ENCODE peak calls at places on chromosome 20, in ten cellular contexts. Z, S, E, J, T, P, K, M, W and N are unnamed samples. For H3K9me2, the result is how much of the 10 kb centered on the place peaks cover.

GRCh38 chr20:35617397-35618031 is 1.9 kb downstream of the SPAG4 start:
- DNase-seq in Z (peak), S (no peak), E (peak), J (peak), T (peak), P (peak), K (peak), M (no peak), W (peak), N (peak)

GRCh38 chr20:20872420-20872819 is 160.0 kb upstream of the RALGAPA2 start:
- DNase-seq in Z (no peak), S (no peak), E (no peak), J (no peak), T (no peak), P (no peak), K (no peak), M (no peak), W (no peak), N (no peak)

GRCh38 chr20:40763646-40764295 is 74.7 kb upstream of the MAFB start:
- DNase-seq in Z (peak), S (no peak), E (no peak), J (no peak), T (no peak), P (no peak), K (peak), M (no peak), W (peak), N (no peak)

GRCh38 chr20:2690213-2690612 is 2.4 kb upstream of the EBF4 start:
- DNase-seq in Z (no peak), S (no peak), E (no peak), J (no peak), T (no peak), P (no peak), K (no peak), M (no peak), W (no peak), N (no peak)

GRCh38 chr20:48750376-48750775 is 77.4 kb downstream of the PREX1 start:
- DNase-seq in Z (no peak), S (no peak), E (no peak), J (no peak), T (no peak), P (no peak), K (no peak), M (no peak), W (no peak), N (no peak)

GRCh38 chr20:63265891-63266515 is 6.6 kb upstream of the ARFGAP1 start:
- DNase-seq in Z (peak), S (no peak), E (no peak), J (no peak), T (no peak), P (no peak), K (no peak), M (no peak), W (no peak), N (no peak)

GRCh38 chr20:20743511-20744169 is 31.2 kb upstream of the RALGAPA2 start:
- DNase-seq in Z (no peak), S (no peak), E (no peak), J (peak), T (no peak), P (no peak), K (no peak), M (no peak), W (peak), N (no peak)

GRCh38 chr20:57476641-57477461 is 48.1 kb downstream of the CTCFL start:
- DNase-seq in Z (no peak), S (no peak), E (no peak), J (no peak), T (no peak), P (no peak), K (no peak), M (no peak), W (no peak), N (peak)

GRCh38 chr20:51529758-51530157 is 12.8 kb downstream of the NFATC2 start:
- DNase-seq in Z (no peak), S (no peak), E (no peak), J (no peak), T (no peak), P (peak), K (no peak), M (no peak), W (no peak), N (peak)

GRCh38 chr20:50073500-50073899 is 39.5 kb downstream of the UBE2V1 start:
- DNase-seq in Z (no peak), S (no peak), E (no peak), J (no peak), T (no peak), P (no peak), K (no peak), M (no peak), W (no peak), N (no peak)

GRCh38 chr20:17827759-17828559 is 128.2 kb downstream of the BANF2 start:
- DNase-seq in Z (no peak), S (no peak), E (no peak), J (no peak), T (no peak), P (no peak), K (no peak), M (no peak), W (no peak), N (no peak)

GRCh38 chr20:39607124-39607523 is 645.0 kb downstream of the DHX35 start:
- DNase-seq in Z (peak), S (no peak), E (no peak), J (no peak), T (no peak), P (no peak), K (no peak), M (no peak), W (no peak), N (no peak)

GRCh38 chr20:1619861-1620444 is at the start of gene SIRPB1:
- DNase-seq in Z (no peak), S (no peak), E (peak), J (no peak), T (peak), P (no peak), K (no peak), M (no peak), W (peak), N (no peak)

GRCh38 chr20:57403216-57403615 is 12.0 kb downstream of the RBM38 start:
- DNase-seq in Z (no peak), S (no peak), E (no peak), J (no peak), T (no peak), P (no peak), K (no peak), M (no peak), W (no peak), N (no peak)

GRCh38 chr20:25191689-25192088 is 3.8 kb upstream of the ENTPD6 start:
- DNase-seq in Z (no peak), S (no peak), E (no peak), J (no peak), T (no peak), P (no peak), K (peak), M (no peak), W (no peak), N (peak)

GRCh38 chr20:25194333-25194972 is 1.1 kb upstream of the ENTPD6 start:
- DNase-seq in Z (no peak), S (no peak), E (no peak), J (no peak), T (no peak), P (no peak), K (no peak), M (no peak), W (no peak), N (no peak)

GRCh38 chr20:25187638-25188037 is 7.9 kb upstream of the ENTPD6 start:
- DNase-seq in Z (no peak), S (no peak), E (no peak), J (no peak), T (no peak), P (no peak), K (no peak), M (no peak), W (no peak), N (no peak)

GRCh38 chr20:25188218-25188617 is 7.3 kb upstream of the ENTPD6 start:
- DNase-seq in Z (no peak), S (no peak), E (no peak), J (no peak), T (no peak), P (no peak), K (no peak), M (no peak), W (no peak), N (no peak)

DNA sequence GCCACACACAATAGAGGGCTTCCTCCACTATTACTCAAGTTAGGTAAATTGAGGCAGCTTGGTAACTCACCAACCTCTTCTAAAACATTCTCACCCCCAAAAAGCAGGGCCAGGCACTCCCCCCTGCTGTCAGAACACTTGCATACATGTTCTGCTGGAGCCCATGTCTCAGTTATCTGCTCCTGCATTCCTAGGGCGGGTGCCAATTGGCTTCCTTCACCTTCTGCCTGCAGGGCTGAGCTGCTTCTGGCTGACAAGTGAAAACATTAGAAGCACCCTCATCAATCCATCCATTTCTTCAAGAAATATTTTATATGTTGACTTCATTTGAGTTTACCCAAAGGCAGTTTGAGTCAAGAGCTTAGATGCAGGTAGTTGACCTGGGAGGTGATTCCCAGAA is 4.5 kb upstream of the ENTPD6 start:
- DNase-seq in Z (no peak), S (no peak), E (no peak), J (no peak), T (no peak), P (no peak), K (no peak), M (no peak), W (no peak), N (peak)
- H3K9me2 ChIP-seq in Z (under half), S (under half), E (under half), J (under half), T (under half), P (under half), K (under half), M (under half), W (under half), N (under half)

DNA sequence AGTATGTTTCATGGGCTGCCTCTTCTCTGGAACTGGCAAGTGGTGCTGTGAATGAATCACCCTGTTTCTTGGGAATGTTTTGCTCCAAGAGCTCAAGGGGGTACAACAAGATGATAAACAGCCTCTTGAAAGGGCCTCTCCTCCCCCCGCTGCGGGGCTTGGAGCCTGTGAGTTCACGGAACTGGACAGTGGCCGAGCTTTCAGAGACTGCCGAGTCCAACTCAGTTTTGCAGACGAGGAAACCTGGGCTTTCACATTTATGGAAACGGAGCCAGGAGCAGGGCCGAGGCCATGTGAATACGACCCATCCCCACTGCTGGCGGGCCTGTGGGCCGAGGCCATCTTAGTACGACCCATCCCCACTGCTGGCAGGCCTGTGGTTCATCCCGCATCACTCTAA is 18.2 kb upstream of the SRC start:
- DNase-seq in Z (peak), S (no peak), E (no peak), J (no peak), T (no peak), P (no peak), K (no peak), M (no peak), W (peak), N (no peak)
- H2AFZ ChIP-seq in Z (peak), S (no peak), E (no peak), J (peak), T (no peak), P (no peak), K (no peak), M (no peak), W (no peak), N (no peak)

GRCh38 chr20:61539706-61540360 is 287.8 kb downstream of the CDH4 start:
- DNase-seq in Z (no peak), S (no peak), E (no peak), J (no peak), T (no peak), P (no peak), K (no peak), M (no peak), W (no peak), N (no peak)
- H3K9me2 ChIP-seq in Z (under half), S (under half), E (under half), J (under half), T (under half), P (under half), K (under half), M (under half), W (under half), N (under half)

DNA sequence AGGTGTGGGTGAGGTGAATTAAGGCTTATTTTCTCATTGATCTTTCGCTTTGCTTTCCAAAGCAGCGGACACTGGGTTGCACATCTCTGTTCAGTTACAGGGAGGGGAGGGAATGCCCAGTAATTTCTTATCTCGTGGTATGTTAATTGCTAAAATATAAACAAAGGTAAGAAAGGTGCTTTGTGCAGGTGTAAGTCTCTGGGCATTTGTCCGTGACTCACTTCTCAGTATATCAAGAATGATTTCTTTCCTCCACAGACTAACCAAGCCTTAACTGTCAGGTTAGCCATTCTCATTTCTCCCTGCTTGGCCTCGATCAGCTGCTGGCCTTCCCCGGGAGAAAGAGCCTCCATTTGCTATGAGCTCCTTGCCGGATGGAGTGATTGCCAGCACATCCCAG is 862.1 kb downstream of the KIF16B start:
- DNase-seq in Z (no peak), S (no peak), E (no peak), J (no peak), T (no peak), P (no peak), K (no peak), M (no peak), W (no peak), N (no peak)
- H2AFZ ChIP-seq in Z (no peak), S (no peak), E (no peak), J (peak), T (no peak), P (no peak), K (no peak), M (no peak), W (peak), N (no peak)

GRCh38 chr20:13125486-13125885 is 95.6 kb upstream of the ISM1 start:
- DNase-seq in Z (no peak), S (no peak), E (no peak), J (no peak), T (no peak), P (no peak), K (no peak), M (no peak), W (no peak), N (no peak)

GRCh38 chr20:13128173-13128572 is 92.9 kb upstream of the ISM1 start:
- DNase-seq in Z (no peak), S (no peak), E (no peak), J (no peak), T (no peak), P (no peak), K (no peak), M (no peak), W (no peak), N (no peak)

GRCh38 chr20:13131688-13132087 is 89.4 kb upstream of the ISM1 start:
- DNase-seq in Z (no peak), S (no peak), E (no peak), J (no peak), T (no peak), P (no peak), K (no peak), M (no peak), W (no peak), N (no peak)

GRCh38 chr20:13130707-13131103 is 90.4 kb upstream of the ISM1 start:
- DNase-seq in Z (no peak), S (no peak), E (no peak), J (no peak), T (no peak), P (no peak), K (no peak), M (no peak), W (no peak), N (no peak)

GRCh38 chr20:13130100-13130706 is 90.9 kb upstream of the ISM1 start:
- DNase-seq in Z (no peak), S (no peak), E (no peak), J (no peak), T (no peak), P (no peak), K (no peak), M (no peak), W (no peak), N (no peak)
- H3K9me2 ChIP-seq in Z (under half), S (under half), E (under half), J (under half), T (under half), P (under half), K (under half), M (under half), W (under half), N (under half)

GRCh38 chr20:58839474-58839874 is 11.2 kb downstream of the GNAS-AS1 start:
- DNase-seq in Z (peak), S (peak), E (peak), J (peak), T (peak), P (peak), K (peak), M (no peak), W (peak), N (peak)
- H2AFZ ChIP-seq in Z (no peak), S (peak), E (no peak), J (no peak), T (peak), P (no peak), K (peak), M (no peak), W (peak), N (no peak)

GRCh38 chr20:13002256-13002655 is 6.5 kb upstream of the SPTLC3 start:
- DNase-seq in Z (no peak), S (no peak), E (no peak), J (no peak), T (no peak), P (no peak), K (no peak), M (no peak), W (no peak), N (no peak)

GRCh38 chr20:12997128-12997655 is 11.6 kb upstream of the SPTLC3 start:
- DNase-seq in Z (no peak), S (no peak), E (no peak), J (no peak), T (no peak), P (no peak), K (no peak), M (no peak), W (no peak), N (no peak)

GRCh38 chr20:12998046-12998445 is 10.7 kb upstream of the SPTLC3 start:
- DNase-seq in Z (no peak), S (no peak), E (no peak), J (no peak), T (no peak), P (no peak), K (no peak), M (no peak), W (no peak), N (no peak)

DNA sequence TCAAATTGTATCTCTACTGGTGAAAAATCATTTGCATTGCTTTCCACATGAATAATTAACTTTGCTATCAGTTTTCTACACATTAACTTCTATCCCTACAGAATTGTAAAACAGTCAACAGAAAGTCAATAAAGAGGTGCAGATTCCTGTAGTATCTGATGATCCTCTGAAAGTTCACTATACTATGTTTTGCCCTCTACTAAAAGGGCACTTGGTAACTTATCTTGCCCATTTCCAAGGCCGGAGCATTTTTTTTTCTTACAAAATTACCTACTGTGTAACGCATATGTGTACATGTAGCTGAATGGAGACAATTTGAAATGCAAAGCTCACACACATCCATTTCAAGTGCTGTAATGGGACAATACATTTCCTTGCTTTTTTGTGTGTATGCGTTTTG is 9.6 kb upstream of the SPTLC3 start:
- DNase-seq in Z (no peak), S (no peak), E (no peak), J (no peak), T (no peak), P (no peak), K (no peak), M (no peak), W (no peak), N (no peak)
- H3K9me2 ChIP-seq in Z (under half), S (under half), E (under half), J (under half), T (under half), P (under half), K (under half), M (under half), W (under half), N (under half)

DNA sequence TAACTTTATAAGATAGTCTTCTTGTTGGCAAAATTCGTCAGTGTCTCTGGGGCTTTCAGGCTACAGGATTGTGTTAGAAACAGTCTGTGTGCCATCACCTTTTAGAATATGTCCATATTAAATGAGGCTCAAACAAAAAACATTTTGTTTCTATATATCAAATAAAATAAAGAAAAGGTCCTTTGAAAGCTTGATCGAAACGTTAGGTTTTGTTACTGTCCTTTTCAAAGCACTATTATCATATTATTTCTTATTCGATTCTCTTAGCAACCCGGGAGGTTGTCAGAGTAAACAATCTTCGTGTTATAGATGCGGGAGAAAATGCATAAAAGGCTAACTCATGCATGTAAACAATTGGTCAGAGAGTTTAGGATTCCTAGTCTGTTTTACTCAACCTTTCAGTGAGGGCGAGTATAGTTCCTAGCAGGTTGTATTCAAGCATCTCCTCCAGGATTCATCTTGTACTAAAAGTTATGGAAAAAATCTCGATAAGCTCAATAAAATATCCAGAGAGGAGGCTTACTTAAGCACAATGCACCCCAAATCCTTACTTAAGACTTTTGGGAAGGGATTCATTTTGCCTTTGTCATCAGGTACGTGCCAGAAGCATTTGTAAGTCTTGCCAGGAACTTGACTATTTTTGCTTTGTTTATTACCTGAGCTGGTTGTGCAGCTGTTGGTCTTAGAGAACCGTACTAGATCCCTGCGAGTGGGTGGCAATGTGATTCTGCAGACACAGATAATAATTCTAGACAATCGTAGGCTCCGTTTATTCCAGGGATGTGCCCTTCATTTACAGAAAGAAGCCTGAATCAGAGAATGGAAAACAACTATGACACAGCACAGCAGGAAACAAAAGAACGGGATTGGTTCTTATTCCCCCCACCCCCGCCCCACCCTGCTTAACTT is 159.6 kb upstream of the ZNF217 start:
- DNase-seq in Z (no peak), S (no peak), E (peak), J (peak), T (peak), P (peak), K (no peak), M (peak), W (no peak), N (no peak)
- H2AFZ ChIP-seq in Z (no peak), S (peak), E (peak), J (peak), T (peak), P (peak), K (peak), M (peak), W (peak), N (no peak)

GRCh38 chr20:32611286-32611685 is 26.2 kb upstream of the NOL4L start:
- DNase-seq in Z (no peak), S (no peak), E (no peak), J (no peak), T (no peak), P (no peak), K (no peak), M (no peak), W (no peak), N (no peak)
- H3K9me2 ChIP-seq in Z (under half), S (under half), E (under half), J (under half), T (under half), P (under half), K (under half), M (under half), W (under half), N (under half)

DNA sequence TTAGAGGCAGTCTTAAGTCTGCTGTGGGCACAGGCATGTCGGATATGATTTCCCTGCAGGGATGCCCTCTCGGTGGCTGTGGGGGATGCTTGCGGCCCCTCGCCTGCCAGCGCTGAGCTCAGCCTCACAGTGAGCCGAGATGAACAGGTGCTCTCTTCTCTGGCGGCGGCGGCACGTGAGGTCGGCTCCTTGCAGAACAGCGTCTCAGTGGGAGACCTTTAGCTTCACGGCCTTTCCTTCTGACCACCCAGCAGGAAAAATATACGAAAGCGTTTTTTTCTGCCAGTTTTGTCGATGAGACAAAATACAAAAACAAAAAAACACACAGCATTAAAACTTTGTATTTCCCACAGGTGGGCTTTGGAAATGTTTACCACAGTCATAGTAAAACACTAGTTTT is 23.6 kb downstream of the FOXA2 start:
- DNase-seq in Z (no peak), S (no peak), E (no peak), J (peak), T (no peak), P (no peak), K (no peak), M (no peak), W (no peak), N (no peak)
- H2AFZ ChIP-seq in Z (no peak), S (no peak), E (no peak), J (no peak), T (no peak), P (no peak), K (no peak), M (no peak), W (no peak), N (no peak)